ENCODE peak calls at places on chromosomes 6 and 20, in five cellular contexts. E is heart right ventricle; M is tibial artery; I is CD8-positive, alpha-beta T cell; K is kidney. V is an unnamed sample.

GRCh38 chr6:46651766-46652165 is 852 bp downstream of the CYP39A1 start:
- DNase-seq in E (no peak), I (no peak), K (no peak), M (no peak), V (no peak)

GRCh38 chr20:37524221-37524700 is 3.2 kb downstream of the NNAT start:
- DNase-seq in I (no peak), K (no peak), M (no peak), E (no peak), V (no peak)

GRCh38 chr6:159134701-159135364 is 34.4 kb upstream of the FNDC1 start:
- DNase-seq in I (peak), M (peak), K (no peak), E (no peak), V (no peak)

GRCh38 chr20:52889225-52889624 is 82.9 kb upstream of the TSHZ2 start:
- DNase-seq in K (no peak), I (no peak), M (no peak), E (no peak), V (no peak)

GRCh38 chr6:111740506-111740905 is 132.7 kb downstream of the FYN start:
- DNase-seq in M (no peak), I (no peak), K (no peak), E (no peak), V (no peak)

GRCh38 chr6:78243519-78243918 is 590.7 kb downstream of the MEI4 start:
- DNase-seq in E (no peak), K (no peak), I (no peak), M (no peak), V (no peak)

GRCh38 chr6:149694926-149695325 is 23.0 kb downstream of the LATS1 start:
- DNase-seq in E (no peak), K (no peak), I (no peak), M (no peak), V (no peak)

GRCh38 chr6:51001399-51001798 is 182.7 kb downstream of the TFAP2B start:
- DNase-seq in I (no peak), K (no peak), E (no peak), M (no peak), V (no peak)

GRCh38 chr20:53872081-53872541 is 198.3 kb downstream of the BCAS1 start:
- DNase-seq in M (no peak), E (no peak), K (no peak), I (no peak), V (no peak)

GRCh38 chr20:58584881-58585752 is 66.0 kb upstream of the STX16 start:
- DNase-seq in I (no peak), M (no peak), E (no peak), K (no peak), V (no peak)

GRCh38 chr20:13220857-13221297 is at the start of gene ISM1:
- DNase-seq in E (peak), I (peak), M (peak), K (peak), V (peak)

GRCh38 chr6:37210313-37210898 is 40.5 kb downstream of the PIM1 start:
- DNase-seq in K (no peak), M (peak), I (peak), E (no peak), V (no peak)

GRCh38 chr20:1456300-1456699 is 10.3 kb downstream of the NSFL1C start:
- DNase-seq in E (no peak), M (no peak), I (no peak), K (no peak), V (no peak)

GRCh38 chr6:51531623-51532022 is 555.8 kb downstream of the PKHD1 start:
- DNase-seq in I (no peak), E (no peak), K (no peak), M (no peak), V (no peak)

GRCh38 chr6:158970640-158971291 is 29.2 kb downstream of the RSPH3 start:
- DNase-seq in M (no peak), K (no peak), E (no peak), I (no peak), V (no peak)

GRCh38 chr6:113457156-113457555 is 400.0 kb upstream of the MARCKS start:
- DNase-seq in I (no peak), E (peak), K (peak), M (peak), V (no peak)

GRCh38 chr6:135909737-135910387 is 58.4 kb downstream of the PDE7B start:
- DNase-seq in M (no peak), E (no peak), K (peak), I (peak), V (no peak)

GRCh38 chr6:13360671-13361540 is 32.6 kb upstream of the TBC1D7 start:
- DNase-seq in K (no peak), I (no peak), E (peak), M (no peak), V (no peak)

GRCh38 chr6:157885211-157885788 is 62.3 kb downstream of the SNX9 start:
- DNase-seq in I (peak), M (no peak), E (no peak), K (no peak), V (no peak)

GRCh38 chr6:98724537-98724936 is 109.8 kb upstream of the POU3F2 start:
- DNase-seq in E (no peak), K (no peak), M (no peak), I (no peak), V (no peak)

GRCh38 chr6:20367716-20368485 is 33.8 kb upstream of the E2F3 start:
- DNase-seq in K (no peak), E (no peak), M (no peak), I (no peak), V (no peak)

GRCh38 chr6:72418495-72418894 is 203.4 kb upstream of the KCNQ5 start:
- DNase-seq in I (no peak), E (no peak), M (no peak), K (no peak), V (no peak)

GRCh38 chr6:154414021-154414813 is 57.6 kb upstream of the IPCEF1 start:
- DNase-seq in I (no peak), K (no peak), M (no peak), E (no peak), V (no peak)

GRCh38 chr6:149360536-149360935 is 39.5 kb upstream of the SUMO4 start:
- DNase-seq in E (no peak), M (no peak), K (no peak), I (no peak), V (no peak)

GRCh38 chr6:33789550-33789895 is 593 bp upstream of the LEMD2 start:
- DNase-seq in K (peak), E (no peak), I (no peak), M (no peak), V (peak)

GRCh38 chr6:91436448-91436847 is 849.6 kb upstream of the MAP3K7 start:
- DNase-seq in M (no peak), E (no peak), K (no peak), I (no peak), V (no peak)

GRCh38 chr20:47355489-47356219 is 845 bp downstream of the ZMYND8 start:
- DNase-seq in K (no peak), M (no peak), I (peak), E (no peak), V (no peak)

GRCh38 chr6:76861403-76861802 is 601.9 kb downstream of the HTR1B start:
- DNase-seq in I (no peak), M (no peak), K (no peak), E (no peak), V (no peak)

GRCh38 chr6:125025164-125025854 is 63.1 kb downstream of the RNF217 start:
- DNase-seq in E (no peak), I (no peak), M (no peak), K (no peak), V (no peak)

GRCh38 chr6:105384004-105384403 is 18.9 kb downstream of the PREP start:
- DNase-seq in K (no peak), E (no peak), I (no peak), M (no peak), V (no peak)

GRCh38 chr20:3586111-3586510 is 77.1 kb downstream of the GFRA4 start:
- DNase-seq in E (no peak), I (no peak), K (no peak), M (no peak), V (no peak)

GRCh38 chr6:36119209-36119608 is 11.1 kb upstream of the MAPK13 start:
- DNase-seq in I (no peak), M (no peak), E (no peak), K (no peak), V (no peak)

GRCh38 chr6:132369526-132369925 is 31.7 kb downstream of the MOXD1 start:
- DNase-seq in E (no peak), K (no peak), I (no peak), M (no peak), V (no peak)
- H3K27ac ChIP-seq in E (no peak), K (no peak), I (no peak), M (no peak), V (no peak)

DNA sequence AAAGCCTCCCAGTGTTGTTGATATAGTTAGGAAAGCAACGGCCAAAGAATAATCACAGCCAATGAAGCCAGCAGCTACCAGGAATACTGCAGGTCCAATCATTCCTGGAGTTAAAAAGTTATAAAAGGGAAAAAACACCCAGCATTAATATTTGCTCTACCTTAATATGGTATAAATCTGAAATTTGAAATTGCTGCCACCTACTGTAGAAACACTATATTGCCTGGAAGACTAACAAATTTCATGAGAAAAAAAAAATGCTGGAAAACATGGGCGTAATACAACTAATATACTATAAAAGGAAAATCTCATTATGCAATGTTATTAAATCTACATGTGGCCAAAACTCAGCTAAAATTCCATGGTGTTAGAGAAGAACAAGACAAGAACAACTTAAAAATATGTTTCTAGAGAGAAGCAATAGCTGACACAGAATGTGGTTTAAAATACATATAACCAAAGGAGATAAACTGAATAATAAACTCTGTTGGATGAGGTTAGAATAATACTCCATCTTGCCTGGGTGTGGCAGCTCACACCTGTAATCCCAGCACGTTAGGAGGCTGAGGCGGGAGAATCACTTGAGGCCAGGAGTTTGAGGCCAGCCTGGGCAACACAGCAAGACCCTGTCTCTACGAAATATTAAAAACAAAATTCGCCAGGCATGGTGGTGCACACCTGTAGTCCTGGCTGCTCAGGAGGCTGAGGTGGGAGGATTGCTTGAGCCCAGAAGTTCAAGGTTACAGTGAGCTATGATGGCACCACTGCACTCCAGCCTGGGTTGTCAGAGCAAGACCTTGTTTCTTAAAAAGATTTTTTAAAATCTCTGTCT is 43.1 kb downstream of the SLC17A5 start:
- DNase-seq in I (no peak), K (no peak), E (no peak), M (no peak), V (no peak)
- TF ChIP-seq CTCF in I (peak), K (peak), E (peak), M (peak), V (peak)

DNA sequence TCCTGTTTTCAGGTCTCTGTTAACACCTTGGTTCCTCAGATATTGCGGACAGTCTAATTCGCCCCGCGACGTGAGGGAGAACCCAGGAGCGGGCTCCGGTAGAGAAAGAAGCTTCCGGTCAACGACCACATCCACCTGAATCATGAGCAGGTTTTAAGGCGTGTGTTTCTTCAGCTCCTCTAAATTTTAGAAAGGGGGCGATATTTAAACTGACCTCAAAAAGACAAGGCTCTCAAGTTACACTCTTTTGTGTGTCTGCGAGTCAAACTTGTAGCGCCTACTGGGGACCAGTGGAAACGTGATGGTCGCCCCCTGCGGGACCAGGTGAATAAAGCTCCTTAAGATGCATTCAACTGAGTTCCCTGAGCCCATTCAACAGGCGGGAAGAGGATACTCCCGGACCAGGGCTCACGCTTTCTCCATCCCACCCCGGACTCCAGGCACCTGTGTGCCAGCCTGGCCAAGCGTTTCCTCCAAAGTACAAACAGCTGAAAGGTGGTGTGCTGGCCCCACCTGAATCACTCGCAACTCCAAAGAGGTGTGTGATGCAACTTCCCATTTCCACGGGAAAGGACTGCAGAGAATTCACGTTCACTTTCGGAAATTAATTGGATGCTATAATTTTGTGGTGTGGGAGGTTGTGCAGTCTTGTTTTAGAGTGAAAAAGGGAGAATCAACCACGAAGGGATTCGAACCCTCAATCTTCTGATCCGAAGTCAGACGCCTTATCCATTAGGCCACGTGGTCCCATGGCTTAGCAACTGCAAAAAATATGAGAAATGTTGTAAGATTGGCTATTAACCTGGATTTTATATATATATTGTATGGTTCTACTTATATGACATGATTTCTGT is 17.0 kb downstream of the GPX5 start:
- DNase-seq in E (no peak), M (no peak), K (no peak), I (peak), V (peak)
- H3K4me3 ChIP-seq in E (peak), M (no peak), K (peak), I (peak), V (peak)

GRCh38 chr6:137161975-137162374 is 11.5 kb downstream of the IL22RA2 start:
- DNase-seq in M (no peak), E (no peak), K (no peak), I (no peak), V (no peak)
- H3K27ac ChIP-seq in M (no peak), E (no peak), K (no peak), I (no peak), V (no peak)

DNA sequence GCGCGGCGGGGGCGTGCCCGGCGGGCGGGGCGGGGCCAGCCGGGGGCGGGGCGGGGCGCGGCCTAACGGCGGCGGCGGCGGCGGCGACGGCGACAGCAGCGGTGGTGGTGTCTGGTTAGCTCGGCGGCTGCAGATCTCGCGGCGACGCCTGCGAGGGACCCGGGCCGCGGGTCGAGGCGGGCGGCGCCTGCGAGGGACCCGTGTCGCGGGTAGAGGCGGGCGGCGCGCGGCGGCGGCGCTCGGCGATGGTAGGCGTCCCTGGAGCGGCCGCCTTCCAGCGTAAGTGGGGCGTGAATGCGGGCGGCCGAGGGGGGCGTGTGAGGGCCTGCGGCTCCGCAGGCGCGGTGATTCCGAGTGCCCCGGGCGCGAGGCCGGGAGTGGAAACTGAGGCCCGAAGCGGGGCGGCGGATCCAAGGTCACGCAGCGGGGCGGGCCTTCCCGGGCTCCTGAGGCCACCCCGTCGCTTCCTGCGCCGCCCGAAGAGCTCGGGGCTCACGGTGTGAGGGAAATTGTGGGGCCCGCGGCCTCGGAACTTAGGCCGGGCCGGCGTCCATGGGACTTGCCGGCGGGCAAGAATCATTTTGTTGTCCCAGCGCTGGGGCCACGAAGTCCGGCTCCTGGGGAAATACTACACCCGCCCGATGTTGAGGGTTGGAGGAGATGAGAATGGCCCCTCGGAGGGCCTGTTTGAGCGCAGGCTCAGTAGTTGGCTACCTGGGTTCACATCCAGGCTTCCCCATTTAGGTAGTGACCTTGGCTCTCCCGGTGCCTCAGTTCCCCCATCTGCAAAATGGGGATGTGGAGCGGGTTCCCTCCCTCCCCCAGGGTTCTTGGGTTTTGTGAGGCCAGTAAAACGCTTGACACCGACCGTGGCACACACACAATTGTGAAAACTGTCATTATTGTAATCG is at the start of gene CBFA2T2:
- DNase-seq in I (no peak), K (peak), E (peak), M (peak), V (peak)
- TF ChIP-seq CTCF in I (no peak), K (no peak), E (peak), M (peak), V (no peak)

DNA sequence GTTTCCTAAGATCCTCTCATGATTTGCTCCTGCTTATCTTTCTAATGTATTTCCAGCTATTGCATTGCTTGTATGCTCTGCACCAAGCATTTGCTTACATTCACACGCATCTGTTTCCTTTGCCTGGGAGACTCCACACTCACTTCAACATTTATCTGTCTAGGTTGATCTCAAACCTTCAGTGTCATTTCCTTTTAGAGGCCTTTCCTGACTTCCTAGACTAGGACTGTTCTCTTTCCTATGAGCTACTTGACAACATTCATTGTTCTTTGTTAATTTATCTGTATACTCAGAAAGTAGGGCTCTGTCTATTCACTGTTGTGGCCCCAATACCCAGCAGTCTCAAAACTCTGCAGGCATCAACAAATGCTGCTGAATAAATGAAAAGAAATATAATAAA is 84.4 kb downstream of the WASF1 start:
- DNase-seq in I (no peak), K (no peak), E (no peak), M (no peak), V (no peak)
- H3K4me3 ChIP-seq in I (no peak), K (no peak), E (no peak), M (no peak), V (no peak)

DNA sequence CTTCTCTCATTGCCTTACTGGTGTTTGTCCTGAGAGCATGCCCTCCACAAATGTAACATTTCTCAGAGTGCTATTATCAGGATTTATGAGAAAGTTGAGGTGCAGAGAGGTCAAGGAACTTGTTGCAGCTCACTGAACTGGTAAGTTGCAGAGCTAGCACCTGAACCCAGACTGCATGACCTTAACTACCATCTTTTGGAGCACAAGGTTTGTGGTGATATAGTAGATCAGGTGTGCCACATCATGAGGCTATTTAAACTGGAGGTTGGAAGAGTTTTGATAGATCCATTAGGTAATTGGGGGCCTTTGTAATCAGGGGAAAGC is 112.0 kb upstream of the CITED2 start:
- DNase-seq in I (no peak), M (no peak), K (no peak), E (no peak), V (no peak)
- H3K27ac ChIP-seq in I (no peak), M (no peak), K (no peak), E (no peak), V (no peak)

GRCh38 chr6:168599769-168600330 is 158.9 kb downstream of the SMOC2 start:
- DNase-seq in E (no peak), I (no peak), K (no peak), M (no peak), V (no peak)

GRCh38 chr6:168598251-168599117 is 157.5 kb downstream of the SMOC2 start:
- DNase-seq in K (no peak), E (no peak), M (no peak), I (no peak), V (no peak)

GRCh38 chr6:168599118-168599494 is 158.1 kb downstream of the SMOC2 start:
- DNase-seq in E (no peak), M (no peak), I (no peak), K (no peak), V (no peak)

GRCh38 chr6:168596316-168596715 is 155.3 kb downstream of the SMOC2 start:
- DNase-seq in I (no peak), E (no peak), M (no peak), K (no peak), V (no peak)

DNA sequence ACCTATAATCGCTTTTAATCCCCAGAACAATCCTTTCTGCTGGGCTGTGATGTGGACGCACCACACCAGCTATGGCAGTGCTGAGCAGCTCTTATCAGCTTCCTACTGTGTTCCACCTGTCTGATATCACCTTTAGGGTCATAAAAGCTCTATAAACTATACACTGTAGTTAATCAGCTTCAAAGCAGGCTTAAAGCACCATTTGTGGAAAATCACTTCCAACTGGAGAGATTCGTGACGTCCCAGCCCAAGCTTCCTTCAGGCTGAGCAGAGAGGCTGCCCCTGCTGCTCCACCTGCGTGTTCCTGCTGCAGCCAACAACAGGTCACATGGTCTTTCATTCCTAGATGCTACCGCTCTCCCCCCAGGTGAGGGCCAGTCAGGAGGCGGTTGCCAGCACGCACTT is 156.5 kb downstream of the SMOC2 start:
- DNase-seq in I (no peak), M (no peak), E (no peak), K (no peak), V (no peak)
- TF ChIP-seq CTCF in I (no peak), M (no peak), E (no peak), K (no peak), V (no peak)

V was measured in upper lobe of right lung.